ENCODE peak calls at places on chromosomes 6 and 20, in six cellular contexts. W, Q, O, Y, J and H are unnamed samples.
A peak's percentile ranks its signal among the peaks of the same experiment; 100 is the strongest.

GRCh38 chr6:110067837-110068591 is 89.9 kb downstream of the GPR6 start:
- DNase-seq in W (no peak), Q (no peak), O (no peak), Y (no peak), J (no peak), H (no peak)

GRCh38 chr20:37357481-37358365 is 11.8 kb downstream of the SRC start:
- DNase-seq in W (no peak), Q (no peak), O (no peak), Y (no peak), J (no peak), H (no peak)

GRCh38 chr6:46901747-46902362 is 19.9 kb downstream of the ADGRF5 start:
- DNase-seq in W (no peak), Q (no peak), O (no peak), Y (no peak), J (no peak), H (no peak)

GRCh38 chr6:15148356-15149058 is 97.4 kb upstream of the JARID2 start:
- DNase-seq in W (no peak), Q (no peak), O (no peak), Y (no peak), J (no peak), H (no peak)

GRCh38 chr6:147207351-147207750 is 3.1 kb downstream of the STXBP5 start:
- DNase-seq in W (no peak), Q (no peak), O (no peak), Y (no peak), J (no peak), H (no peak)

GRCh38 chr6:42390228-42390934 is 61.3 kb downstream of the TRERF1 start:
- DNase-seq in W (peak; percentile 60), Q (peak; percentile 12), O (no peak), Y (no peak), J (no peak), H (peak; percentile 31)

GRCh38 chr6:11143394-11144371 is 32.2 kb upstream of the ERVFRD-1 start:
- DNase-seq in W (no peak), Q (no peak), O (no peak), Y (peak; percentile 57), J (no peak), H (no peak)

GRCh38 chr6:163352011-163352685 is 62.4 kb upstream of the QKI start:
- DNase-seq in W (no peak), Q (no peak), O (no peak), Y (no peak), J (no peak), H (no peak)

GRCh38 chr6:118650500-118651281 is 700 bp downstream of the CEP85L start:
- DNase-seq in W (peak; percentile 21), Q (peak; percentile 66), O (peak; percentile 33), Y (no peak), J (peak; percentile 86), H (peak; percentile 66)

GRCh38 chr6:119201486-119201885 is 123.0 kb upstream of the FAM184A start:
- DNase-seq in W (no peak), Q (no peak), O (peak; percentile 3), Y (no peak), J (no peak), H (no peak)

GRCh38 chr6:3072798-3073197 is 4.5 kb downstream of the RIPK1 start:
- DNase-seq in W (no peak), Q (no peak), O (no peak), Y (no peak), J (no peak), H (no peak)

GRCh38 chr6:108735991-108736345 is 112.3 kb upstream of the ARMC2 start:
- DNase-seq in W (no peak), Q (peak; percentile 18), O (no peak), Y (no peak), J (no peak), H (no peak)

GRCh38 chr6:15560713-15561112 is 102.1 kb downstream of the DTNBP1 start:
- DNase-seq in W (no peak), Q (no peak), O (no peak), Y (no peak), J (no peak), H (no peak)

GRCh38 chr6:101517632-101518031 is 124.1 kb downstream of the GRIK2 start:
- DNase-seq in W (no peak), Q (no peak), O (no peak), Y (no peak), J (no peak), H (no peak)

GRCh38 chr6:52373294-52373693 is 11.3 kb downstream of the PAQR8 start:
- DNase-seq in W (no peak), Q (no peak), O (no peak), Y (no peak), J (no peak), H (no peak)

GRCh38 chr6:23282243-23283021 is 713.1 kb downstream of the HDGFL1 start:
- DNase-seq in W (no peak), Q (no peak), O (no peak), Y (no peak), J (no peak), H (no peak)

GRCh38 chr6:4319992-4320683 is 184.8 kb upstream of the ECI2 start:
- DNase-seq in W (no peak), Q (no peak), O (no peak), Y (no peak), J (no peak), H (no peak)

GRCh38 chr6:45398075-45398817 is 20.5 kb upstream of the SUPT3H start:
- DNase-seq in W (no peak), Q (no peak), O (no peak), Y (no peak), J (no peak), H (no peak)

GRCh38 chr20:43900496-43900895 is 14.2 kb upstream of the TOX2 start:
- DNase-seq in W (no peak), Q (no peak), O (no peak), Y (no peak), J (no peak), H (no peak)

GRCh38 chr6:31588871-31589650 is 3.0 kb downstream of the LST1 start:
- DNase-seq in W (no peak), Q (no peak), O (no peak), Y (no peak), J (no peak), H (no peak)

GRCh38 chr6:120681204-120681603 is 653.1 kb downstream of the TBC1D32 start:
- DNase-seq in W (no peak), Q (no peak), O (no peak), Y (no peak), J (no peak), H (no peak)

GRCh38 chr20:62523473-62524203 is 47.8 kb upstream of the GATA5 start:
- DNase-seq in W (peak; percentile 74), Q (no peak), O (no peak), Y (no peak), J (no peak), H (peak; percentile 55)

GRCh38 chr20:57221916-57222630 is 44.4 kb downstream of the BMP7 start:
- DNase-seq in W (no peak), Q (no peak), O (no peak), Y (no peak), J (no peak), H (no peak)

GRCh38 chr20:24773751-24774201 is 175.3 kb upstream of the CST7 start:
- DNase-seq in W (no peak), Q (no peak), O (no peak), Y (no peak), J (no peak), H (no peak)

GRCh38 chr6:90369024-90369519 is 72.4 kb upstream of the BACH2 start:
- DNase-seq in W (no peak), Q (peak; percentile 71), O (no peak), Y (peak; percentile 63), J (no peak), H (no peak)

GRCh38 chr20:48822879-48823385 is 4.9 kb downstream of the PREX1 start:
- DNase-seq in W (no peak), Q (no peak), O (no peak), Y (no peak), J (no peak), H (no peak)

GRCh38 chr20:58969439-58969838 is 11.6 kb upstream of the NELFCD start:
- DNase-seq in W (no peak), Q (no peak), O (no peak), Y (no peak), J (no peak), H (no peak)

GRCh38 chr6:111725446-111726112 is 119.9 kb upstream of the TRAF3IP2 start:
- DNase-seq in W (no peak), Q (no peak), O (no peak), Y (no peak), J (no peak), H (no peak)

GRCh38 chr20:38001981-38002380 is 31.3 kb downstream of the TTI1 start:
- DNase-seq in W (no peak), Q (no peak), O (no peak), Y (no peak), J (no peak), H (no peak)

GRCh38 chr6:37303891-37304503 is 46.1 kb upstream of the TMEM217 start:
- DNase-seq in W (no peak), Q (peak; percentile 64), O (no peak), Y (no peak), J (no peak), H (no peak)